ENCODE peak calls at places on chromosome 2, in four cellular contexts. Z is kidney tubule cell, N is esophagus squamous epithelium, K is GM04504. J is an unnamed sample.

GRCh38 chr2:72037322-72037721 is 110.3 kb downstream of the CYP26B1 start:
- DNase-seq in Z (no peak), K (no peak), N (no peak), J (no peak)

GRCh38 chr2:181785677-181786344 is 105.5 kb upstream of the NEUROD1 start:
- DNase-seq in Z (peak; percentile 65), K (peak; percentile 70), N (no peak), J (no peak)

GRCh38 chr2:104658149-104658839 is 195.6 kb upstream of the POU3F3 start:
- DNase-seq in K (no peak), Z (peak; percentile 37), N (no peak), J (no peak)

GRCh38 chr2:44136186-44136585 is 32.5 kb upstream of the PPM1B start:
- DNase-seq in Z (peak; percentile 66), K (peak; percentile 28), N (no peak), J (no peak)

GRCh38 chr2:119333360-119333759 is 33.3 kb downstream of the C2orf76 start:
- DNase-seq in Z (no peak), K (no peak), N (no peak), J (no peak)

GRCh38 chr2:73359915-73360697 is 25.5 kb upstream of the ALMS1 start:
- DNase-seq in Z (no peak), K (no peak), N (no peak), J (no peak)

GRCh38 chr2:146701183-146701582 is 1143.6 kb upstream of the ACVR2A start:
- DNase-seq in N (no peak), K (no peak), Z (peak; percentile 4), J (no peak)

GRCh38 chr2:224195954-224196571 is 157.0 kb upstream of the SERPINE2 start:
- DNase-seq in N (no peak), Z (no peak), K (no peak), J (no peak)

GRCh38 chr2:148524519-148524919 is 120.0 kb upstream of the EPC2 start:
- DNase-seq in N (no peak), Z (no peak), K (no peak), J (no peak)

GRCh38 chr2:171244970-171245782 is 84.5 kb upstream of the TLK1 start:
- DNase-seq in K (no peak), Z (peak; percentile 9), N (no peak), J (no peak)

GRCh38 chr2:158969717-158970521 is 1.5 kb downstream of the TANC1 start:
- DNase-seq in N (no peak), Z (peak; percentile 51), K (peak; percentile 24), J (no peak)

GRCh38 chr2:118077636-118078247 is 10.5 kb upstream of the INSIG2 start:
- DNase-seq in K (no peak), Z (no peak), N (no peak), J (no peak)

GRCh38 chr2:1656961-1657841 is 87.1 kb downstream of the PXDN start:
- DNase-seq in N (no peak), Z (peak; percentile 78), K (no peak), J (no peak)

GRCh38 chr2:28898048-28898447 is 3.6 kb downstream of the WDR43 start:
- DNase-seq in K (no peak), N (no peak), Z (no peak), J (no peak)

GRCh38 chr2:233033672-233034071 is 1.2 kb downstream of the NEU2 start:
- DNase-seq in K (no peak), N (no peak), Z (peak; percentile 96), J (no peak)

GRCh38 chr2:236783417-236784020 is 213.9 kb downstream of the ACKR3 start:
- DNase-seq in Z (no peak), K (no peak), N (no peak), J (no peak)

GRCh38 chr2:146591907-146592306 is 1252.9 kb upstream of the ACVR2A start:
- DNase-seq in K (no peak), Z (no peak), N (no peak), J (no peak)

J was measured in SIG-M5.